ENCODE peak calls at places on chromosomes 3 and 15, in nine cellular contexts. One of them, this sample, is unnamed.

GRCh38 chr3:70882104-70882503 is 569.7 kb upstream of the MDFIC2 start:
- DNase-seq in pancreas: no peak
- DNase-seq in body of pancreas: no peak
- DNase-seq in osteoblast: no peak
- DNase-seq in CD8-positive, alpha-beta T cell: no peak
- DNase-seq in mucosa of descending colon: no peak
- DNase-seq in fibroblast of the aortic adventitia: peak
- DNase-seq in colonic mucosa: no peak
- DNase-seq in AG04450: no peak
- DNase-seq in this sample: no peak

GRCh38 chr15:81506071-81506470 is 132.1 kb upstream of the TMC3 start:
- DNase-seq in pancreas: no peak
- DNase-seq in body of pancreas: no peak
- DNase-seq in osteoblast: no peak
- DNase-seq in CD8-positive, alpha-beta T cell: no peak
- DNase-seq in mucosa of descending colon: no peak
- DNase-seq in fibroblast of the aortic adventitia: no peak
- DNase-seq in colonic mucosa: no peak
- DNase-seq in AG04450: no peak
- DNase-seq in this sample: no peak

GRCh38 chr3:125141596-125142417 is 70.7 kb downstream of the SLC12A8 start:
- DNase-seq in pancreas: no peak
- DNase-seq in body of pancreas: peak
- DNase-seq in osteoblast: peak
- DNase-seq in CD8-positive, alpha-beta T cell: peak
- DNase-seq in mucosa of descending colon: peak
- DNase-seq in fibroblast of the aortic adventitia: no peak
- DNase-seq in colonic mucosa: peak
- DNase-seq in AG04450: no peak
- DNase-seq in this sample: no peak

GRCh38 chr3:100269410-100270217 is 8.8 kb downstream of the TBC1D23 start:
- DNase-seq in pancreas: no peak
- DNase-seq in body of pancreas: no peak
- DNase-seq in osteoblast: peak
- DNase-seq in CD8-positive, alpha-beta T cell: no peak
- DNase-seq in mucosa of descending colon: no peak
- DNase-seq in fibroblast of the aortic adventitia: peak
- DNase-seq in colonic mucosa: no peak
- DNase-seq in AG04450: peak
- DNase-seq in this sample: peak

GRCh38 chr3:159616234-159616825 is 372.3 kb upstream of the IL12A start:
- DNase-seq in pancreas: no peak
- DNase-seq in body of pancreas: peak
- DNase-seq in osteoblast: no peak
- DNase-seq in CD8-positive, alpha-beta T cell: no peak
- DNase-seq in mucosa of descending colon: peak
- DNase-seq in fibroblast of the aortic adventitia: peak
- DNase-seq in colonic mucosa: peak
- DNase-seq in AG04450: no peak
- DNase-seq in this sample: no peak

GRCh38 chr3:134392336-134392983 is 18.2 kb upstream of the AMOTL2 start:
- DNase-seq in pancreas: no peak
- DNase-seq in body of pancreas: no peak
- DNase-seq in osteoblast: no peak
- DNase-seq in CD8-positive, alpha-beta T cell: no peak
- DNase-seq in mucosa of descending colon: no peak
- DNase-seq in fibroblast of the aortic adventitia: peak
- DNase-seq in colonic mucosa: no peak
- DNase-seq in AG04450: no peak
- DNase-seq in this sample: no peak

GRCh38 chr15:75553659-75554058 is 25.5 kb downstream of the PTPN9 start:
- DNase-seq in pancreas: no peak
- DNase-seq in body of pancreas: no peak
- DNase-seq in osteoblast: no peak
- DNase-seq in CD8-positive, alpha-beta T cell: no peak
- DNase-seq in mucosa of descending colon: no peak
- DNase-seq in fibroblast of the aortic adventitia: no peak
- DNase-seq in colonic mucosa: no peak
- DNase-seq in AG04450: no peak
- DNase-seq in this sample: no peak

GRCh38 chr15:85963262-85963760 is 116.4 kb upstream of the AGBL1 start:
- DNase-seq in pancreas: no peak
- DNase-seq in body of pancreas: no peak
- DNase-seq in osteoblast: no peak
- DNase-seq in CD8-positive, alpha-beta T cell: no peak
- DNase-seq in mucosa of descending colon: no peak
- DNase-seq in fibroblast of the aortic adventitia: no peak
- DNase-seq in colonic mucosa: no peak
- DNase-seq in AG04450: no peak
- DNase-seq in this sample: no peak

GRCh38 chr3:180457238-180457637 is 144.7 kb upstream of the TTC14 start:
- DNase-seq in pancreas: no peak
- DNase-seq in body of pancreas: no peak
- DNase-seq in osteoblast: no peak
- DNase-seq in CD8-positive, alpha-beta T cell: no peak
- DNase-seq in mucosa of descending colon: no peak
- DNase-seq in fibroblast of the aortic adventitia: peak
- DNase-seq in colonic mucosa: no peak
- DNase-seq in AG04450: no peak
- DNase-seq in this sample: peak

GRCh38 chr15:41928100-41928499 is 34.2 kb upstream of the SPTBN5 start:
- DNase-seq in pancreas: no peak
- DNase-seq in body of pancreas: no peak
- DNase-seq in osteoblast: no peak
- DNase-seq in CD8-positive, alpha-beta T cell: no peak
- DNase-seq in mucosa of descending colon: no peak
- DNase-seq in fibroblast of the aortic adventitia: no peak
- DNase-seq in colonic mucosa: no peak
- DNase-seq in AG04450: no peak
- DNase-seq in this sample: no peak

GRCh38 chr3:126544596-126545281 is 14.0 kb downstream of the C3orf22 start:
- DNase-seq in pancreas: peak
- DNase-seq in body of pancreas: peak
- DNase-seq in osteoblast: peak
- DNase-seq in CD8-positive, alpha-beta T cell: no peak
- DNase-seq in mucosa of descending colon: no peak
- DNase-seq in fibroblast of the aortic adventitia: no peak
- DNase-seq in colonic mucosa: peak
- DNase-seq in AG04450: no peak
- DNase-seq in this sample: no peak

DNA sequence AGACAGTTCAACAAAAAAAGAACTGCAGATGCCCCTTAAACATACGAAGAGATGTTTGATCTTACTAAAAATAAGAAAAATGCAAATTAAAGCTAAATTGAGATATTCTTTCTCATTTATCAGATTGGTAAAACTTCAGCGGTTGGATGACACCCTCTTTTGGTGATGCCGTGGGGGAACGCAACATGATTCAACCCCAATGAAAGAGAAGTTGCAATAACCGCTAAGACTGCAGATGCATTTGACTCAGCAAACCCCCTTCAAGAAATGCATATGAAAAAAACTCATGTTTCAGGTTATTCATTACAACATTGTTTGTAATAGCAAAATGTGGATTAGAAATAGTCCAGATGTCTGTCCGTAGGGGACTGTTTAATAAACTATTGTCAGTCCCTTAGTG is 3.6 kb downstream of the KLHL6 start:
- DNase-seq in pancreas: no peak
- DNase-seq in body of pancreas: no peak
- DNase-seq in osteoblast: no peak
- DNase-seq in CD8-positive, alpha-beta T cell: no peak
- DNase-seq in mucosa of descending colon: no peak
- DNase-seq in fibroblast of the aortic adventitia: no peak
- DNase-seq in colonic mucosa: no peak
- DNase-seq in AG04450: no peak
- DNase-seq in this sample: no peak
- H3K4me3 ChIP-seq in pancreas: no peak
- H3K4me3 ChIP-seq in body of pancreas: no peak
- H3K4me3 ChIP-seq in osteoblast: no peak
- H3K4me3 ChIP-seq in CD8-positive, alpha-beta T cell: no peak
- H3K4me3 ChIP-seq in mucosa of descending colon: no peak
- H3K4me3 ChIP-seq in fibroblast of the aortic adventitia: no peak
- H3K4me3 ChIP-seq in colonic mucosa: no peak
- H3K4me3 ChIP-seq in AG04450: no peak
- H3K4me3 ChIP-seq in this sample: no peak

DNA sequence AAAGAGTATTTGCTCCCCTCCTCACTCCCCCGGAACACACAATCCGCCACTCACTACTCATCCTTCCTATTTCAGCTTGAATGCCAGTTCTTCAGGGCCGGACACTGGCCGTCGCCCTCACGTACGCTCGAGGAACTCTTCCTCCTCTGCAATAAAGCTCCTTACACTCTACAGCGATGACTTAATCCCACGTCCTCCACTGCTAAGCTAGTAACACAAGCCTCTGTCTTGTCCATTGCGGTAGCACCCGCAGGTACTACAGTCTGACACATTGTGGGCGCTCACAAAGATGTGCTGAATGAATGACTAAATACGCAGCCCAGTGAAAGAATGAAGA is 625 bp upstream of the EPHB3 start:
- DNase-seq in pancreas: no peak
- DNase-seq in body of pancreas: no peak
- DNase-seq in osteoblast: no peak
- DNase-seq in CD8-positive, alpha-beta T cell: no peak
- DNase-seq in mucosa of descending colon: no peak
- DNase-seq in fibroblast of the aortic adventitia: no peak
- DNase-seq in colonic mucosa: no peak
- DNase-seq in AG04450: peak
- DNase-seq in this sample: peak
- H3K4me3 ChIP-seq in pancreas: peak
- H3K4me3 ChIP-seq in body of pancreas: no peak
- H3K4me3 ChIP-seq in osteoblast: peak
- H3K4me3 ChIP-seq in CD8-positive, alpha-beta T cell: peak
- H3K4me3 ChIP-seq in mucosa of descending colon: peak
- H3K4me3 ChIP-seq in fibroblast of the aortic adventitia: peak
- H3K4me3 ChIP-seq in colonic mucosa: peak
- H3K4me3 ChIP-seq in AG04450: peak
- H3K4me3 ChIP-seq in this sample: peak

GRCh38 chr3:41143421-41144031 is 55.8 kb upstream of the CTNNB1 start:
- DNase-seq in pancreas: no peak
- DNase-seq in body of pancreas: no peak
- DNase-seq in osteoblast: no peak
- DNase-seq in CD8-positive, alpha-beta T cell: no peak
- DNase-seq in mucosa of descending colon: no peak
- DNase-seq in fibroblast of the aortic adventitia: no peak
- DNase-seq in colonic mucosa: no peak
- DNase-seq in AG04450: no peak
- DNase-seq in this sample: no peak

GRCh38 chr3:41144631-41145030 is 54.7 kb upstream of the CTNNB1 start:
- DNase-seq in pancreas: no peak
- DNase-seq in body of pancreas: no peak
- DNase-seq in osteoblast: no peak
- DNase-seq in CD8-positive, alpha-beta T cell: no peak
- DNase-seq in mucosa of descending colon: no peak
- DNase-seq in fibroblast of the aortic adventitia: no peak
- DNase-seq in colonic mucosa: no peak
- DNase-seq in AG04450: no peak
- DNase-seq in this sample: no peak

GRCh38 chr3:41138601-41139000 is 60.7 kb upstream of the CTNNB1 start:
- DNase-seq in pancreas: no peak
- DNase-seq in body of pancreas: no peak
- DNase-seq in osteoblast: no peak
- DNase-seq in CD8-positive, alpha-beta T cell: no peak
- DNase-seq in mucosa of descending colon: no peak
- DNase-seq in fibroblast of the aortic adventitia: no peak
- DNase-seq in colonic mucosa: no peak
- DNase-seq in AG04450: no peak
- DNase-seq in this sample: no peak

GRCh38 chr3:41140242-41140641 is 59.1 kb upstream of the CTNNB1 start:
- DNase-seq in pancreas: no peak
- DNase-seq in body of pancreas: no peak
- DNase-seq in osteoblast: no peak
- DNase-seq in CD8-positive, alpha-beta T cell: no peak
- DNase-seq in mucosa of descending colon: no peak
- DNase-seq in fibroblast of the aortic adventitia: no peak
- DNase-seq in colonic mucosa: no peak
- DNase-seq in AG04450: no peak
- DNase-seq in this sample: no peak

DNA sequence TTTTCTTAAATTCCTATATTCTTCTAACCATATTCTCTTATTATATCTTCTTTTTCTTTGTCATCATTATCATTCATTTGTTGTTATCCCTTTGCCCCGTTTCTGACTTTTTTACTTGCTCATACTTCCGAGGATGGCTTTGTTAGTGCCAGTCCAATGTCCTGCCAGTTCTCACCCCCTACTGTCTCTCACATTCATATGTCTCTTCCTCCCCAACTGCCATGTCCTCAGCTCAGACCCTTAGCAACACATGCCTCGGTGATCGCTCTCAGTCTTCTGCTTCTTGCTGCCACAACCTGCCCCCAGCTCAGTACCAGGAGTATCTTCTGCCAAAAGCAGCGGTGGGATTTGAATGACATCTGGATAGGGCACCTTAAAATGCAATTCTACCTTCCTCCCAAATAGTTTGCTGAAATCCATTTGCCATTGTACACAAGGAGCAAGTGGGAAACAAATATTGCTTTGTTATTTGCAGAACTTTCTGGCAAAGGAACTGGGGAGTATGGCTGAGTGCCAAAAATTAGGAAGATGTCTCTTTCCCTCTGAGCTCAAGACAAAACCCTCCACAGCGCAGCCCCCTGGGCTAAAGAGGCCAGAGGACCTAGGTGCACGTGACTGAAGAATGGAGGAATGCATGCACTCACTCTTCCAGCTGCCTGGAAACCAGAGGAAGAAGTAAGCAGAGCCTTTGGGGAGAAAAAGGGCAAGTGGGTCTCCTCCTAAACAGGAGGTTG is 57.7 kb upstream of the CTNNB1 start:
- DNase-seq in pancreas: no peak
- DNase-seq in body of pancreas: no peak
- DNase-seq in osteoblast: no peak
- DNase-seq in CD8-positive, alpha-beta T cell: no peak
- DNase-seq in mucosa of descending colon: no peak
- DNase-seq in fibroblast of the aortic adventitia: no peak
- DNase-seq in colonic mucosa: no peak
- DNase-seq in AG04450: no peak
- DNase-seq in this sample: no peak
- H3K4me3 ChIP-seq in pancreas: no peak
- H3K4me3 ChIP-seq in body of pancreas: no peak
- H3K4me3 ChIP-seq in osteoblast: no peak
- H3K4me3 ChIP-seq in CD8-positive, alpha-beta T cell: no peak
- H3K4me3 ChIP-seq in mucosa of descending colon: no peak
- H3K4me3 ChIP-seq in fibroblast of the aortic adventitia: no peak
- H3K4me3 ChIP-seq in colonic mucosa: no peak
- H3K4me3 ChIP-seq in AG04450: no peak
- H3K4me3 ChIP-seq in this sample: no peak

GRCh38 chr3:37492977-37493471 is 318.6 kb upstream of the LRRFIP2 start:
- DNase-seq in pancreas: no peak
- DNase-seq in body of pancreas: no peak
- DNase-seq in osteoblast: no peak
- DNase-seq in CD8-positive, alpha-beta T cell: no peak
- DNase-seq in mucosa of descending colon: no peak
- DNase-seq in fibroblast of the aortic adventitia: peak
- DNase-seq in colonic mucosa: no peak
- DNase-seq in AG04450: no peak
- DNase-seq in this sample: peak
- H3K4me3 ChIP-seq in pancreas: no peak
- H3K4me3 ChIP-seq in body of pancreas: no peak
- H3K4me3 ChIP-seq in osteoblast: no peak
- H3K4me3 ChIP-seq in CD8-positive, alpha-beta T cell: no peak
- H3K4me3 ChIP-seq in mucosa of descending colon: no peak
- H3K4me3 ChIP-seq in fibroblast of the aortic adventitia: no peak
- H3K4me3 ChIP-seq in colonic mucosa: no peak
- H3K4me3 ChIP-seq in AG04450: no peak
- H3K4me3 ChIP-seq in this sample: no peak

This sample was measured in skeletal muscle cell.